ENCODE peak calls at places on chromosome 7, in nine cellular contexts. R is IMR-90, F is cardiac muscle cell, B is dorsolateral prefrontal cortex, Z is endothelial cell, U is chondrocyte, C is foreskin fibroblast, Q is HFFc6, A is Panc1. S is an unnamed sample.
A peak's percentile ranks its signal among the peaks of the same experiment; 100 is the strongest.

GRCh38 chr7:143892527-143893300 is 9.3 kb downstream of the TCAF1 start:
- DNase-seq in R (peak; percentile 18), C (peak; percentile 38), Q (no peak), A (no peak), B (no peak), U (no peak), Z (no peak), F (peak; percentile 57), S (no peak)

GRCh38 chr7:41566581-41566980 is 136.3 kb downstream of the INHBA start:
- DNase-seq in C (no peak), B (no peak), F (no peak), Z (no peak), U (no peak), A (no peak), Q (no peak), R (no peak), S (no peak)

GRCh38 chr7:42145539-42145938 is 91.5 kb downstream of the GLI3 start:
- DNase-seq in R (no peak), U (no peak), C (no peak), B (no peak), Q (no peak), A (no peak), Z (no peak), F (no peak), S (no peak)

GRCh38 chr7:42671627-42672026 is 240.2 kb downstream of the C7orf25 start:
- DNase-seq in C (peak; percentile 62), Q (no peak), F (peak; percentile 81), B (no peak), U (no peak), R (no peak), Z (no peak), A (no peak), S (no peak)

GRCh38 chr7:151062399-151063211 is 3.2 kb downstream of the SLC4A2 start:
- DNase-seq in Z (peak; percentile 67), B (no peak), Q (peak; percentile 49), F (peak; percentile 72), C (no peak), A (no peak), R (peak; percentile 76), U (no peak), S (no peak)

GRCh38 chr7:3911685-3912084 is 610.6 kb downstream of the SDK1 start:
- DNase-seq in C (no peak), Z (no peak), F (no peak), B (no peak), R (peak; percentile 7), Q (no peak), U (no peak), A (no peak), S (no peak)

GRCh38 chr7:91517408-91517807 is 253.2 kb downstream of the FZD1 start:
- DNase-seq in B (no peak), R (no peak), U (no peak), C (no peak), Z (no peak), F (no peak), A (no peak), Q (no peak), S (no peak)

GRCh38 chr7:2248984-2249694 is 7.1 kb downstream of the NUDT1 start:
- DNase-seq in B (no peak), A (no peak), Z (no peak), C (peak; percentile 97), F (peak; percentile 95), R (peak; percentile 97), U (no peak), Q (peak; percentile 96), S (no peak)

GRCh38 chr7:55964802-55965470 is 551 bp downstream of the NIPSNAP2 start:
- DNase-seq in Z (peak; percentile 65), Q (peak; percentile 25), R (peak; percentile 19), U (no peak), C (peak; percentile 60), A (no peak), B (peak; percentile 64), F (peak; percentile 54), S (no peak)

GRCh38 chr7:82429408-82429807 is 14.2 kb downstream of the CACNA2D1 start:
- DNase-seq in R (no peak), B (no peak), A (no peak), U (no peak), F (no peak), C (no peak), Z (no peak), Q (no peak), S (no peak)

GRCh38 chr7:65946895-65947294 is 35.1 kb downstream of the GUSB start:
- DNase-seq in F (peak; percentile 63), C (peak; percentile 42), A (peak; percentile 30), Q (peak; percentile 55), R (peak; percentile 37), B (no peak), U (no peak), Z (no peak), S (no peak)

GRCh38 chr7:39851466-39852045 is 98.5 kb upstream of the CDK13 start:
- DNase-seq in C (no peak), F (no peak), Z (no peak), A (no peak), U (no peak), B (no peak), R (no peak), Q (no peak), S (no peak)

GRCh38 chr7:55437375-55437774 is 72.2 kb downstream of the LANCL2 start:
- DNase-seq in Q (no peak), A (no peak), F (no peak), C (no peak), R (no peak), B (no peak), U (no peak), Z (no peak), S (no peak)

GRCh38 chr7:725223-726005 is 1.1 kb upstream of the DNAAF5 start:
- DNase-seq in R (peak; percentile 86), Q (peak; percentile 80), U (no peak), F (peak; percentile 67), A (no peak), C (peak; percentile 35), B (no peak), Z (no peak), S (no peak)

GRCh38 chr7:91050677-91051076 is 213.6 kb upstream of the FZD1 start:
- DNase-seq in R (no peak), Z (no peak), Q (no peak), A (no peak), C (no peak), F (no peak), U (no peak), B (no peak), S (no peak)

GRCh38 chr7:80087768-80088170 is 46.9 kb upstream of the GNAI1 start:
- DNase-seq in U (no peak), A (no peak), Q (peak; percentile 24), B (no peak), F (no peak), Z (no peak), C (no peak), R (no peak), S (no peak)

GRCh38 chr7:83338277-83338950 is 175.7 kb upstream of the PCLO start:
- DNase-seq in B (no peak), F (no peak), Q (no peak), Z (no peak), R (no peak), A (no peak), U (no peak), C (no peak), S (no peak)

GRCh38 chr7:24158976-24159375 is 125.0 kb upstream of the NPY start:
- DNase-seq in F (no peak), B (no peak), Q (no peak), Z (no peak), C (no peak), A (no peak), R (no peak), U (no peak), S (no peak)

DNA sequence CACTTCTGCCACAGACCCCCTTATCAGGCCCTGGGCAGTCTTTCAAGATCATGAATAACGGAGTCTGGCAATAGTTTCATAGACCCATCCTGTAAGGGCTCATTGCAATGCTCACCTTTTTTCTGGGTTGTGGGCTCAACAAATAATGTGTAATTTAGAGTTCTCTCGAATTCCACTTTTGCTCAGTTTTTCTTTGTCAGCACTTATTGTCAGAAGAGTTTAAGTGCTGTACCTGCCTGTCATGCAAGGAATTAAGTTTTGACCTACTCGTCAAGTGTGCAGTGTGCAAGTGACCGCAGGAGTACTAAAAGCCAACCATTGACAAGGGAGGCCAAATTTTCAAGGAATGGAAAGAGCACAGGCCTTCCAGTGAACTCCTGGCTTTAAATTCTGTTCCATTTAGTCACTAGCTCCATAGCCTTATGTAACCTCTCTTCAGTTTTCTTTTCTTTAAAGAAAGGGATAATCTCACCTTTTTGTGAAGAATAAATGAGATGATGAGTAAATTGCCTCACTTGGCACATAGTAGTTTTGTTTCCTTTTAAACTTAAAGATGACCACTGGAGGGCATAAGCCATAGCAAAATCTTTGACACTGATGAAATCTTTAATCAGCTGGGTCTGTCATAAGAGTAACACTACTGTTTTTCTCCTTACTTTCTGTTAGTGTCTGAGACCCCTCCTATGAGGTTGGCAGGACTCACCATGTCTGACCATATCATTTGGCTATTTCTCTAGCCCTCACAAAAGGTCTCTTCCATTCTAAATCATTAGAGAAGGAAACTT is 313.3 kb downstream of the TYW1 start:
- DNase-seq in A (no peak), B (no peak), C (no peak), Z (no peak), U (no peak), R (no peak), F (peak; percentile 6), Q (no peak), S (no peak)
- TF ChIP-seq CTCF in A (no peak), B (no peak), C (no peak), Z (no peak), U (peak; percentile 27), R (no peak), F (no peak), Q (peak; percentile 41), S (no peak)

GRCh38 chr7:22860784-22861482 is 38.3 kb upstream of the TOMM7 start:
- DNase-seq in Z (peak; percentile 41), F (no peak), A (no peak), C (no peak), R (no peak), B (no peak), Q (no peak), U (no peak), S (no peak)
- TF ChIP-seq CTCF in Z (peak; percentile 67), F (peak; percentile 60), A (peak; percentile 85), C (peak; percentile 36), R (peak; percentile 33), B (peak; percentile 30), Q (peak; percentile 83), U (peak; percentile 69), S (no peak)

DNA sequence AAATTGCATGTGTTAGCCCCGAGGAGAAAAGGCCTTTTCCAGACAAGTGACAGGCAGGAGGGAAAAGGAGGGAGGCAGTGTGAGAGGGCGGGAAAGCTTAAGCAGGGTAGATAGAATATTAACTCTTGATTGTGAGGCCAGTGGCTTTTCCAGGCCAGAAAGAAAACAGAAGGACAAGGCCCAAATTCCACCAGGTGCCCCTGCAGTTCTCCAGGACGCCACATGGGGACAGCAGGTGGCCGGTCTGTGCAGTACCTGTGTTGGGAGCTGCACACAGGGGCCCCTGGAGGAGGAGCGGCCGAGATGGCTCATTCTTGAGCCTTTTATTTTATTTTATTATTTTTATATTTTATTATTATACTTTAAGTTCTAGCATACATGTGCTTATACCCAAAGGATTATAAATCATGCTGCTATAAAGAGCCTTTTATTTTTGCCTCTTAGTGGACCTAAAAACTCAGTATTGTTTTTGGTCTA is 141.3 kb upstream of the KLF14 start:
- DNase-seq in U (no peak), C (no peak), B (no peak), Z (peak; percentile 69), F (peak; percentile 48), Q (no peak), R (peak; percentile 44), A (no peak), S (no peak)
- TF ChIP-seq CTCF in U (peak; percentile 91), C (peak; percentile 59), B (peak; percentile 55), Z (peak; percentile 87), F (peak; percentile 80), Q (peak; percentile 93), R (peak; percentile 60), A (peak; percentile 95), S (peak; percentile 44)

GRCh38 chr7:44581907-44582603 is at the start of gene TMED4:
- DNase-seq in Q (peak; percentile 97), F (peak; percentile 99), U (peak; percentile 100), Z (peak; percentile 100), C (peak; percentile 98), R (peak; percentile 98), A (peak; percentile 97), B (peak; percentile 98), S (peak; percentile 99)
- TF ChIP-seq CTCF in Q (no peak), F (no peak), U (no peak), Z (no peak), C (no peak), R (no peak), A (no peak), B (no peak), S (no peak)

S was measured in omental fat pad.